ENCODE peak calls at places on chromosome 9, in six cellular contexts. W is stomach, F is GM23338, A is A549, X is transverse colon, J is astrocyte. D is an unnamed sample.
A peak's percentile ranks its signal among the peaks of the same experiment; 100 is the strongest.

GRCh38 chr9:115042781-115043509 is 75.0 kb downstream of the TNC start:
- DNase-seq in W (no peak), F (no peak), A (no peak), X (no peak), J (peak; percentile 82), D (peak; percentile 14)

GRCh38 chr9:115267788-115268187 is 149.8 kb upstream of the TNC start:
- DNase-seq in W (no peak), F (peak; percentile 52), A (no peak), X (no peak), J (no peak), D (no peak)

GRCh38 chr9:77663754-77664153 is 15.6 kb upstream of the GNA14 start:
- DNase-seq in W (peak; percentile 60), F (no peak), A (no peak), X (peak; percentile 54), J (peak; percentile 43), D (no peak)

GRCh38 chr9:126108240-126108639 is 218.4 kb upstream of the MVB12B start:
- DNase-seq in W (no peak), F (peak; percentile 69), A (no peak), X (no peak), J (peak; percentile 2), D (no peak)

GRCh38 chr9:129284607-129285291 is 106.7 kb upstream of the IER5L start:
- DNase-seq in W (no peak), F (no peak), A (no peak), X (no peak), J (no peak), D (no peak)

GRCh38 chr9:95018099-95018927 is 291.8 kb downstream of the AOPEP start:
- DNase-seq in W (no peak), F (peak; percentile 20), A (peak; percentile 65), X (no peak), J (peak; percentile 98), D (no peak)

GRCh38 chr9:2087500-2088313 is 72.6 kb downstream of the SMARCA2 start:
- DNase-seq in W (no peak), F (peak; percentile 87), A (peak; percentile 42), X (no peak), J (peak; percentile 42), D (no peak)

GRCh38 chr9:83015897-83016296 is 47.0 kb downstream of the RASEF start:
- DNase-seq in W (no peak), F (no peak), A (no peak), X (no peak), J (no peak), D (no peak)

GRCh38 chr9:8486095-8486494 is 686.5 kb upstream of the DMAC1 start:
- DNase-seq in W (peak; percentile 28), F (peak; percentile 78), A (no peak), X (peak; percentile 27), J (peak; percentile 3), D (no peak)

GRCh38 chr9:113590991-113591898 is 127.7 kb downstream of the RGS3 start:
- DNase-seq in W (peak; percentile 88), F (peak; percentile 92), A (peak; percentile 72), X (peak; percentile 78), J (no peak), D (no peak)

GRCh38 chr9:106420511-106420944 is 442.4 kb upstream of the ZNF462 start:
- DNase-seq in W (no peak), F (no peak), A (no peak), X (no peak), J (peak; percentile 57), D (no peak)

GRCh38 chr9:133107245-133107722 is 13.8 kb downstream of the RALGDS start:
- DNase-seq in W (no peak), F (no peak), A (no peak), X (no peak), J (no peak), D (no peak)

GRCh38 chr9:5442400-5443011 is 4.8 kb upstream of the PLGRKT start:
- DNase-seq in W (peak; percentile 46), F (peak; percentile 73), A (peak; percentile 25), X (peak; percentile 39), J (peak; percentile 34), D (no peak)

GRCh38 chr9:86546712-86547111 is 192.5 kb upstream of the TUT7 start:
- DNase-seq in W (no peak), F (peak; percentile 21), A (no peak), X (no peak), J (no peak), D (no peak)

GRCh38 chr9:27482709-27483108 is 41.4 kb upstream of the IFNK start:
- DNase-seq in W (no peak), F (no peak), A (no peak), X (no peak), J (no peak), D (no peak)

GRCh38 chr9:74719306-74719705 is 168.4 kb downstream of the TRPM6 start:
- DNase-seq in W (no peak), F (no peak), A (no peak), X (no peak), J (no peak), D (no peak)

GRCh38 chr9:127628644-127629467 is 16.8 kb downstream of the STXBP1 start:
- DNase-seq in W (no peak), F (no peak), A (no peak), X (no peak), J (no peak), D (no peak)

GRCh38 chr9:112157961-112158360 is 17.1 kb downstream of the SUSD1 start:
- DNase-seq in W (no peak), F (no peak), A (no peak), X (no peak), J (no peak), D (no peak)

GRCh38 chr9:88388886-88389617 is 808 bp downstream of the SPIN1 start:
- DNase-seq in W (peak; percentile 38), F (peak; percentile 82), A (peak; percentile 61), X (peak; percentile 51), J (peak; percentile 72), D (no peak)

GRCh38 chr9:110093417-110093816 is 114.5 kb downstream of the C9orf152 start:
- DNase-seq in W (no peak), F (no peak), A (no peak), X (no peak), J (no peak), D (no peak)

GRCh38 chr9:14423816-14424261 is 109.9 kb upstream of the NFIB start:
- DNase-seq in W (no peak), F (peak; percentile 70), A (no peak), X (no peak), J (peak; percentile 77), D (no peak)

GRCh38 chr9:124216474-124217176 is 41.1 kb upstream of the NEK6 start:
- DNase-seq in W (peak; percentile 35), F (no peak), A (no peak), X (peak; percentile 56), J (no peak), D (no peak)

GRCh38 chr9:101536938-101537337 is 3.3 kb downstream of the RNF20 start:
- DNase-seq in W (no peak), F (peak; percentile 52), A (no peak), X (no peak), J (peak; percentile 10), D (no peak)

GRCh38 chr9:12722131-12722530 is 28.9 kb downstream of the TYRP1 start:
- DNase-seq in W (no peak), F (no peak), A (no peak), X (no peak), J (no peak), D (no peak)

GRCh38 chr9:128097156-128098016 is 29.4 kb downstream of the SLC25A25 start:
- DNase-seq in W (no peak), F (no peak), A (no peak), X (no peak), J (no peak), D (no peak)

GRCh38 chr9:113298924-113299770 is 4.0 kb downstream of the RNF183 start:
- DNase-seq in W (no peak), F (no peak), A (no peak), X (no peak), J (no peak), D (no peak)

GRCh38 chr9:81759680-81760215 is 70.4 kb upstream of the TLE1 start:
- DNase-seq in W (no peak), F (no peak), A (peak; percentile 66), X (no peak), J (peak; percentile 96), D (peak; percentile 5)

GRCh38 chr9:111984075-111984802 is 87.6 kb downstream of the UGCG start:
- DNase-seq in W (no peak), F (no peak), A (no peak), X (no peak), J (no peak), D (no peak)

GRCh38 chr9:98575379-98576346 is 133.1 kb downstream of the GABBR2 start:
- DNase-seq in W (peak; percentile 19), F (no peak), A (no peak), X (no peak), J (peak; percentile 94), D (no peak)

DNA sequence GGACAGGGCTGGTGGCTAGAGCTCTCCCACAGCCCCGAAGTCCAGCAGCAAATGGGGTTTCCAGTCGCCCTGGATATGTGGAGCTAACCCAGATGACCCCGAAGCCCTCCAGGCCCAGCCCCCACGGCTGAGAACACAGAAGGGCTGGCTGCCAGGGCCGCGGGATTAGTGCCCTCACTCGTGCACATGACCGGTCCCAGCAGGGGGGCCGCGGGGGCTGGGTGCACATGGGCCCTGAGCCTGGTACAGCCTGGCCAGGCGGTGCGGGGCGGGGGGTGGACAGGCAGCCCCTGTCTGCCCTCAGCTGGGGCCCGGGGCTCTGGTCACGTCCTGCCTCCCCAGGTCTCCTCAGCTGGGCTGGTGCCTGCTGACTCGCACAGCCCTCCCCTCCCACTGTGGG is 5.9 kb downstream of the SSNA1 start:
- DNase-seq in W (peak; percentile 93), F (no peak), A (no peak), X (no peak), J (no peak), D (no peak)
- H3K4me3 ChIP-seq in W (peak overlapping the region; percentile 78), F (no peak overlapping the region), A (no peak overlapping the region), X (no peak overlapping the region), J (no peak overlapping the region), D (no peak overlapping the region)

GRCh38 chr9:131393622-131394463 is at the start of gene PRRC2B:
- DNase-seq in W (peak; percentile 89), F (peak; percentile 96), A (peak; percentile 88), X (peak; percentile 89), J (no peak), D (peak; percentile 31)
- TF ChIP-seq CTCF in W (peak; percentile 65), F (no peak), A (peak; percentile 90), X (no peak), J (no peak), D (peak; percentile 41)

GRCh38 chr9:70488793-70489105 is 74.3 kb upstream of the KLF9 start:
- DNase-seq in W (no peak), F (no peak), A (no peak), X (no peak), J (no peak), D (no peak)
- H3K4me1 ChIP-seq in W (peaks cover 62% of the 10 kb centered on the region), F (no peaks in the 10 kb centered on the region), A (peaks cover 6% of the 10 kb centered on the region), X (peaks cover 17% of the 10 kb centered on the region), J (no peaks in the 10 kb centered on the region), D (peaks cover 55% of the 10 kb centered on the region)

GRCh38 chr9:34125681-34126206 is 754 bp downstream of the DCAF12 start:
- DNase-seq in W (no peak), F (peak; percentile 52), A (peak; percentile 53), X (peak; percentile 16), J (peak; percentile 25), D (no peak)

GRCh38 chr9:34124923-34125322 is 1.6 kb downstream of the DCAF12 start:
- DNase-seq in W (no peak), F (peak; percentile 15), A (no peak), X (no peak), J (no peak), D (no peak)

GRCh38 chr9:34121996-34122395 is 4.5 kb downstream of the DCAF12 start:
- DNase-seq in W (no peak), F (no peak), A (no peak), X (no peak), J (no peak), D (no peak)

GRCh38 chr9:34123682-34124081 is 2.8 kb downstream of the DCAF12 start:
- DNase-seq in W (peak; percentile 27), F (no peak), A (no peak), X (peak; percentile 38), J (no peak), D (no peak)

GRCh38 chr9:34124103-34124502 is 2.4 kb downstream of the DCAF12 start:
- DNase-seq in W (no peak), F (no peak), A (no peak), X (no peak), J (no peak), D (no peak)
- H3K4me3 ChIP-seq in W (peak overlapping the region; percentile 81), F (peak overlapping the region; percentile 99), A (no peak overlapping the region), X (no peak overlapping the region), J (no peak overlapping the region), D (peak overlapping the region; percentile 99)